ENCODE peak calls at places on chromosome X, in six cellular contexts. A is tibial nerve, Y is PC-3, U is astrocyte of the spinal cord, B is AG04450, S is heart right ventricle. K is an unnamed sample.
A peak's percentile ranks its signal among the peaks of the same experiment; 100 is the strongest.

GRCh38 chrX:76366972-76367371 is 60.5 kb upstream of the MAGEE1 start:
- DNase-seq in A (no peak), Y (no peak), U (no peak), B (no peak), S (no peak), K (no peak)

GRCh38 chrX:29477878-29478277 is 737.5 kb upstream of the MAGEB2 start:
- DNase-seq in A (no peak), Y (no peak), U (no peak), B (no peak), S (no peak), K (no peak)

GRCh38 chrX:24526616-24527015 is 61.5 kb downstream of the PDK3 start:
- DNase-seq in A (no peak), Y (no peak), U (no peak), B (no peak), S (no peak), K (no peak)

GRCh38 chrX:41730101-41730500 is 6.1 kb downstream of the GPR82 start:
- DNase-seq in A (no peak), Y (no peak), U (peak; percentile 7), B (no peak), S (no peak), K (peak; percentile 54)

GRCh38 chrX:74248889-74249288 is 55.1 kb upstream of the ZCCHC13 start:
- DNase-seq in A (no peak), Y (no peak), U (no peak), B (no peak), S (peak; percentile 9), K (peak; percentile 14)

GRCh38 chrX:110032534-110033161 is 29.7 kb downstream of the TMEM164 start:
- DNase-seq in A (no peak), Y (peak; percentile 38), U (no peak), B (no peak), S (no peak), K (no peak)

GRCh38 chrX:69034451-69034850 is 130.8 kb downstream of the PJA1 start:
- DNase-seq in A (no peak), Y (no peak), U (no peak), B (no peak), S (no peak), K (no peak)

GRCh38 chrX:105552395-105552794 is 269.9 kb upstream of the NRK start:
- DNase-seq in A (no peak), Y (peak; percentile 88), U (peak; percentile 38), B (no peak), S (no peak), K (peak; percentile 76)

GRCh38 chrX:17596051-17596450 is 141.2 kb upstream of the SCML1 start:
- DNase-seq in A (no peak), Y (peak; percentile 39), U (no peak), B (no peak), S (no peak), K (peak; percentile 18)

GRCh38 chrX:151397741-151398070 is 700 bp downstream of the VMA21 start:
- DNase-seq in A (no peak), Y (peak; percentile 7), U (no peak), B (no peak), S (no peak), K (peak; percentile 7)

GRCh38 chrX:22135171-22135711 is 103.1 kb downstream of the PHEX start:
- DNase-seq in A (no peak), Y (peak; percentile 55), U (peak; percentile 60), B (peak; percentile 41), S (no peak), K (peak; percentile 78)

GRCh38 chrX:1322393-1322792 is 14.2 kb upstream of the IL3RA start:
- DNase-seq in A (no peak), Y (peak; percentile 12), U (no peak), B (no peak), S (no peak), K (no peak)

GRCh38 chrX:1325515-1326116 is 11.0 kb upstream of the IL3RA start:
- DNase-seq in A (no peak), Y (no peak), U (no peak), B (no peak), S (no peak), K (no peak)

GRCh38 chrX:1321689-1322088 is 14.9 kb upstream of the IL3RA start:
- DNase-seq in A (no peak), Y (no peak), U (no peak), B (no peak), S (no peak), K (no peak)

GRCh38 chrX:1327651-1328304 is 8.8 kb upstream of the IL3RA start:
- DNase-seq in A (no peak), Y (no peak), U (no peak), B (no peak), S (no peak), K (no peak)

DNA sequence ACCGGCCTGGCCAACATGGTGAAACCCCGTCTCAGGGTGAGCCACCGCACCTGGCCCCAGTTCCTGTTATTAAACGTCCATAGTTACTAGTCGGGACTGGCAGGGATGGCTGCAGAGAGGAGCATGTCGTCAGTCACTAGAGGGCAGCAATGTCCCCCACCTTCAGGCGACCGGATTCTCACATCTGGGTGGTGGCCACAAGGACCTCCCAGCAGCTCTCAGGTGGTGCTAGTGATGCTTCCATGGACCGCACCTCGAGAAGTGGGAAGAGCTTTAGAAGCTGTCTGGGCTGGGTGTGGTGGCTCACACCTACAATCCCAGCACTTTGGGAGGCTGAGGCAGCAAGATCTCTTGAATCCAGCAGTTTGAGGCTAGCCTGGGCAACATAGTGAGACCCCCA is 13.3 kb upstream of the IL3RA start:
- DNase-seq in A (no peak), Y (peak; percentile 64), U (no peak), B (no peak), S (peak; percentile 49), K (no peak)
- TF ChIP-seq CTCF in A (no peak), Y (peak; percentile 58), U (peak; percentile 3), B (no peak), S (peak; percentile 64), K (no peak)

GRCh38 chrX:77694491-77694890 is 91.5 kb downstream of the ATRX start:
- DNase-seq in A (no peak), Y (peak; percentile 2), U (no peak), B (no peak), S (no peak), K (no peak)
- H3K4me3 ChIP-seq in A (no peak overlapping the region), Y (no peak overlapping the region), U (no peak overlapping the region), B (no peak overlapping the region), S (no peak overlapping the region), K (no peak overlapping the region)

GRCh38 chrX:147914609-147915008 is 2.9 kb downstream of the FMR1 start:
- DNase-seq in A (no peak), Y (no peak), U (no peak), B (no peak), S (no peak), K (no peak)
- TF ChIP-seq CTCF in A (no peak), Y (no peak), U (no peak), B (no peak), S (no peak), K (no peak)

GRCh38 chrX:123964155-123964554 is 2.6 kb downstream of the STAG2 start:
- DNase-seq in A (no peak), Y (peak; percentile 17), U (peak; percentile 22), B (no peak), S (no peak), K (peak; percentile 30)
- H3K4me3 ChIP-seq in A (peak overlapping the region; percentile 82), Y (peak overlapping the region; percentile 91), U (peak overlapping the region; percentile 3), B (peak overlapping the region; percentile 59), S (no peak overlapping the region), K (no peak overlapping the region)

GRCh38 chrX:119482497-119483480 is 14.5 kb downstream of the SLC25A5 start:
- DNase-seq in A (peak; percentile 29), Y (peak; percentile 45), U (peak; percentile 38), B (no peak), S (peak; percentile 53), K (peak; percentile 35)
- TF ChIP-seq CTCF in A (peak; percentile 74), Y (peak; percentile 71), U (peak; percentile 65), B (peak; percentile 60), S (peak; percentile 72), K (no peak)

GRCh38 chrX:49165901-49166881 is 3.6 kb downstream of the MAGIX start:
- DNase-seq in A (peak; percentile 36), Y (no peak), U (peak; percentile 77), B (no peak), S (peak; percentile 83), K (peak; percentile 41)

GRCh38 chrX:49162620-49163019 is at the start of gene MAGIX:
- DNase-seq in A (no peak), Y (peak; percentile 30), U (no peak), B (no peak), S (no peak), K (no peak)

GRCh38 chrX:49163555-49164419 is 1.2 kb downstream of the MAGIX start:
- DNase-seq in A (peak; percentile 83), Y (peak; percentile 88), U (peak; percentile 76), B (no peak), S (peak; percentile 89), K (peak; percentile 76)

GRCh38 chrX:49166914-49167739 is 4.6 kb downstream of the MAGIX start:
- DNase-seq in A (peak; percentile 24), Y (peak; percentile 61), U (peak; percentile 87), B (no peak), S (peak; percentile 72), K (peak; percentile 45)

DNA sequence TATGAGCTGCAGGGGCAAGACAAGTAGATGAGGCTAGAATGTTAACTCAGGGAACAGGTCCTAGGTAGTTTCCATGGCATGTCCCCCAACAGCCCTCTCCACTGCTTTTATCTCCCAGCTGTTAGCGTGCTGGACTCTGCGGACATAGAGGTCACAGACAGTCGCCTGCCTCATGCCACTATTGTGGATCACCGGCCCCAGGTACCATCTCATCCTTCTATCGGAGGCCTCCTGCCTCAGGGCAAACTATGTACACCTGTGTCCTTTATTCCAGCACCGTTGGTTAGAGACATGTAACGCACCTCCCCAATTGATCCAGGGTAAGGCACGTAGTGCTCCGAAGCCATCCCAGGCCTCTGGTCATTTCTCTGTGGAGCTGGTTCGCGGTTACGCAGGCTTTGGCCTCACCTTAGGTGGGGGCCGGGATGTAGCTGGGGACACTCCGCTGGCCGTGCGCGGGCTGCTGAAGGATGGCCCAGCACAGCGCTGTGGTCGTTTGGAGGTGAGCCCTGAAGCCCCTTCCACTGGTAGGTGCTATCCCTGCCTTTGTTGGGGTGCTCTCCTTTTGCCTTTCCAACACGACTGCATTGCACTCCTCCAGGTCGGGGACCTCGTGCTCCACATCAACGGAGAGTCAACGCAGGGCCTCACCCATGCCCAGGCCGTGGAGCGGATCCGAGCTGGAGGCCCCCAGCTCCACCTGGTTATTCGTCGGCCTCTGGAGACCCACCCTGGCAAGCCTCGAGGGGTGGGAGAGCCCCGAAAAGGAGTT is 2.2 kb downstream of the MAGIX start:
- DNase-seq in A (no peak), Y (no peak), U (no peak), B (no peak), S (no peak), K (no peak)
- H3K4me3 ChIP-seq in A (no peak overlapping the region), Y (no peak overlapping the region), U (no peak overlapping the region), B (no peak overlapping the region), S (no peak overlapping the region), K (no peak overlapping the region)

GRCh38 chrX:119826399-119826959 is 26.3 kb downstream of the UPF3B start:
- DNase-seq in A (no peak), Y (peak; percentile 17), U (peak; percentile 20), B (no peak), S (no peak), K (peak; percentile 71)
- TF ChIP-seq CTCF in A (no peak), Y (no peak), U (no peak), B (no peak), S (no peak), K (no peak)

GRCh38 chrX:101287402-101287801 is 3.7 kb downstream of the TAF7L start:
- DNase-seq in A (no peak), Y (peak; percentile 75), U (peak; percentile 60), B (peak; percentile 11), S (peak; percentile 4), K (peak; percentile 64)

DNA sequence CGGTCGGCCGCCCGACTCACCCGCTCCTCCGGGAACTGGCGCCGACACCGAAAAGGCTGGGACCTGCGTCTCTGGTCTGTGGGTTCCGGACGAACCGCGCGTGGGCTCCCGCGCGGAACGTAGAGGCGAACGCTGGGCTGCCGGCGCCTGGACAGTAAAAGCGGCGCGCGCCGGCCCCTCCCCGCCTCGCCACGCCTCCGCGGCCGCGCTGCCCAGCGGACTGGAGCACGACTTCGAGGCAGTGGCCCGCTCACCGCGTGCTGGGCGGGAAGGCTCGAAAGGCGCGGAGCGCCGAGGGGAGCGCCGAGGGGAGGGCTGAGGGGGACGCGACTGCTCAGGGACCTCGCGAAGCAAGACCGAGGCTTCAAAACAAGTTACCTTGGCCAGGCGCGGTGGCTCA is at the start of gene TAF7L:
- DNase-seq in A (no peak), Y (no peak), U (peak; percentile 3), B (no peak), S (no peak), K (peak; percentile 3)
- H3K4me3 ChIP-seq in A (peak within 1 kb of the TSS; percentile 41), Y (no peak within 1 kb of the TSS), U (no peak within 1 kb of the TSS), B (peak within 1 kb of the TSS; percentile 34), S (no peak within 1 kb of the TSS), K (no peak within 1 kb of the TSS)